ENCODE peak calls at places on chromosomes 12 and 14, in four cellular contexts. B, I, E and Y are unnamed samples.

GRCh38 chr14:97179573-97179972 is 382.4 kb downstream of the VRK1 start:
- DNase-seq in E (no peak), I (no peak), B (no peak), Y (no peak)

GRCh38 chr12:10551375-10551774 is 45.7 kb downstream of the EIF2S3B start:
- DNase-seq in I (no peak), B (no peak), E (no peak), Y (no peak)

GRCh38 chr14:27553820-27554219 is 956.0 kb upstream of the NOVA1 start:
- DNase-seq in E (no peak), B (no peak), I (no peak), Y (no peak)

GRCh38 chr14:102831163-102831804 is 54.0 kb downstream of the TRAF3 start:
- DNase-seq in E (no peak), I (no peak), B (no peak), Y (no peak)

GRCh38 chr14:96754162-96754844 is 42.9 kb upstream of the VRK1 start:
- DNase-seq in I (no peak), B (no peak), E (no peak), Y (no peak)

GRCh38 chr12:11085419-11085818 is 6.7 kb downstream of the TAS2R43 start:
- DNase-seq in E (no peak), B (no peak), I (peak; percentile 36), Y (no peak)

GRCh38 chr14:99774526-99775307 is 18.5 kb upstream of the EML1 start:
- DNase-seq in E (no peak), B (peak; percentile 59), I (peak; percentile 70), Y (peak; percentile 58)

GRCh38 chr12:63079791-63080395 is 71.1 kb downstream of the AVPR1A start:
- DNase-seq in B (no peak), I (peak; percentile 43), E (no peak), Y (no peak)

GRCh38 chr14:84555493-84555892 is 974.5 kb upstream of the FLRT2 start:
- DNase-seq in B (no peak), E (no peak), I (no peak), Y (no peak)

GRCh38 chr12:78562358-78563205 is 302.0 kb upstream of the SYT1 start:
- DNase-seq in E (no peak), I (peak; percentile 58), B (no peak), Y (no peak)

GRCh38 chr14:91252901-91253794 is 8.6 kb upstream of the GPR68 start:
- DNase-seq in E (no peak), I (no peak), B (peak; percentile 63), Y (no peak)

GRCh38 chr12:98373982-98374381 is 141.4 kb upstream of the TMPO start:
- DNase-seq in E (no peak), I (peak; percentile 38), B (no peak), Y (no peak)

DNA sequence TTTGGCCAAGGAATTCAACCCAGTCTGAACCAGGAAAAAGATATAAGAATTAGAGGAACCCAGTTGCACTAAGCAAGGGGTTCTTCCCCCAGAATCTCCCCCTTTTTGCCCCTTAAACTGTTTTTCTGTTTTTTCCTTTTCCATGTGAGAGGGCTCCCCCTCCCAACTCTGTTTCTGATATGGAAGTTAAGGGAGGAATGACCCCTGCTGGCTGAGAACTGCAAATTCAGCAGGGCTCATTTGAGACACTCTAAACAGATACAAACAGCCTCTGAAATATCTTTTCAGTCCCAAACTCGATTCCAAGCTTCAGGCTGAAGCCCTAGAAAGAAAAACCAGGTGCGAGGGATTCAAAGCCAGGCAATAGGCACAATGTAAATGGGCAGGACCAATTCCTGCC is 132.7 kb downstream of the SLC41A2 start:
- DNase-seq in B (no peak), I (peak; percentile 23), E (no peak), Y (no peak)
- TF ChIP-seq CTCF in B (no peak), I (peak; percentile 46), E (no peak), Y (no peak)

GRCh38 chr12:107536613-107537012 is 149.0 kb upstream of the PWP1 start:
- DNase-seq in I (peak; percentile 28), B (no peak), E (no peak), Y (peak; percentile 43)

GRCh38 chr12:107533218-107533617 is 152.4 kb upstream of the PWP1 start:
- DNase-seq in E (no peak), B (no peak), I (no peak), Y (no peak)

GRCh38 chr12:107539196-107539939 is 146.2 kb upstream of the PWP1 start:
- DNase-seq in B (no peak), E (no peak), I (no peak), Y (no peak)

GRCh38 chr12:107541001-107541400 is 144.6 kb upstream of the PWP1 start:
- DNase-seq in I (no peak), B (no peak), E (no peak), Y (no peak)

DNA sequence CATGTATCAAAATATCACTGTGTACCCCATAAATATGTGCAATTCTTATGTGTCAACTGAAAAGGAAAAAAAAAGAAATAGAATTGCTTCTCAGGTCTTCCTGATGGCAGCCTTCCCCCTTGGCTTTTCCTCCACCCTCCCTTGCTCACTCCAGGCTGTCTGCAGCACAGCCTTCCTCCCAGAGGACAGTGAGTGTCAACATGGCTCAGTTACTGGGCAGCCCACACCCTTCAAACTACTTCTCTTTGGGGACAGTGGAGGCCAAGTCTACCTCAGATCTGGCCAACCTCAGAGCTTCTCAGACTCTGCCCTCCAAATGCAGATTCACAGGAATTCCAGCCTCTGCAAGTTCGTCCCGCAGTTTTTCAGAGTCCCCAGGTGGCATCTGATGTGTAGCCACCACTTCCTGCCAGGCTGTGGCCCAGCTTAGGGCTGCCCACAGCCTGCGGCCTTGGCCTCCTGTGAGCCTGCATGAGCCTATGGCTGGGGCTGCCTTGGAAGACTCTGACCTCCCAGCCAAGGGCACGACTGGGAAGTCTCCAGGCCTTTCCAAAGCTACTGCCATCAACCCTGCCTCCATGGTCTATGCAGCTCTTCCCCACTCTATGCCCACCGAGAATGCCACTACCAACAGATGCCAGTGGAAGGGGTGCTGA is 148.0 kb upstream of the PWP1 start:
- DNase-seq in B (no peak), E (no peak), I (no peak), Y (no peak)
- H3K4me3 ChIP-seq in B (no peak overlapping the region), E (no peak overlapping the region), I (no peak overlapping the region), Y (no peak overlapping the region)

DNA sequence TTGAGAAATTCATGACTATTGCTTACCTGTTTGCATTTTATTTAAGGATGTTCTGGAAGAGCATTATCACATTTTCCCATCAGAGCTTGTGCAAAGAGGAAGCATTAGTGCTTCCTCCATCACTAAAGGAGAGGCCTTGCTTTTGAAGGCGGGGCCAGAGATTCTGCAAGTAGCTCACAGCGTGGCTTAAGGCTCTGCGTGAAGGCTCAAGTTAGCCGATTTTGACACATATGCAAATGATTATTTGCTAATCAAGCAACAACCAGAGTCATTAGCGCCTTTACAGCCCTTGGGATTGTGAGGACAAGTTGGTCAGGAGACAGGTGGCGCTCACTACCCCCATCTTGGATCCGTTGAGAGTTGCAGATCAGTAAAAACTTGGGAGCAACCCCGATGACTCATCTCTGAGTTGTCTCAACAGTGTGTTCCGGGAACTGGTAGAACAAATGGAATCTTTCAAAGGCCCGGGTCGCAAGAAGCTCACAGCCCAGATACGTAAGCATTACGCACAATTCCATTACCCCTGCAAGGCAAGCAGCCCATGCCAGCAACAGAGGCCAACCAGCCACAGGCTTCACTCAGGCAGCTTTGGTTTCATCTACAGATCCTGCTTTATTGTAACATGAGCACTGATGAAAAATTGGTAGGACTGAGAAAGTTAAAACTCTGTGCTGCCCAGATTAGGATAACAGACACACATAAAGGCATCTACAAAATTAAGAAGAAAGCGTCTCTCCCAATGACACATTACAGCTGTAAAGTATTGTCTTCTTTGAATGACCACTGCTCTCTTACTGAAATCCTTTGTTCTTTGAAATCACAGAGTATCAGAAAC is 34.9 kb upstream of the SPTSSA start:
- DNase-seq in E (peak; percentile 53), I (peak; percentile 100), B (peak; percentile 74), Y (peak; percentile 99)
- TF ChIP-seq CTCF in E (no peak), I (peak; percentile 52), B (peak; percentile 21), Y (peak; percentile 36)

GRCh38 chr14:23482814-23483128 is 13.3 kb downstream of the NGDN start:
- DNase-seq in E (no peak), B (no peak), I (no peak), Y (no peak)
- H3K4me3 ChIP-seq in E (no peak overlapping the region), B (no peak overlapping the region), I (no peak overlapping the region), Y (no peak overlapping the region)

DNA sequence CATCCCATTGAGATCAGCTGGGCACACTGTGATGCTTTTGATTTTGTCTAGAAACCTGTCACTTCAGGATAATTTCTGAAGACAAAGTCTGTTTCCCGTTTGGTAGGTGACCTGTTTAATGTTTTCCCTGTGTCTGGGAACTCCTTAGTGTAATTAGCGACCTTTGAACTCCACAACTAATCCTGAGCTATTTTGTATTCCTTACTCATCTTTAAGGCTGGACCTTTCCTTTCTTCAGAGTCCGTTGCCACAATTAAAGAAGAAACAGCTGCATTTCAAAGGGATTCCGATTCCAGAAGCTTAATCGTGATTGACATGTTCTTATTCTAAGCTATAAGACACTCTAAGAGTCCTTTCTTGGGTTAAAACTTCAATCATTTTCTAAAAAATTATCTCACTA is 22.0 kb downstream of the AP5M1 start:
- DNase-seq in E (no peak), I (no peak), B (no peak), Y (no peak)
- TF ChIP-seq CTCF in E (no peak), I (no peak), B (no peak), Y (no peak)

GRCh38 chr12:100266163-100266801 is 597 bp downstream of the DEPDC4 start:
- DNase-seq in B (no peak), E (no peak), I (no peak), Y (no peak)

GRCh38 chr12:100266802-100267602 is at the start of the genes DEPDC4 and SCYL2:
- DNase-seq in I (peak; percentile 99), B (peak; percentile 97), E (peak; percentile 97), Y (peak; percentile 95)

GRCh38 chr12:100263131-100263530 is 3.7 kb downstream of the DEPDC4 start:
- DNase-seq in B (no peak), E (no peak), I (no peak), Y (no peak)

GRCh38 chr12:100267603-100268281 is 765 bp downstream of the SCYL2 start:
- DNase-seq in B (no peak), I (peak; percentile 42), E (peak; percentile 35), Y (no peak)

GRCh38 chr12:100265732-100266131 is 1.1 kb downstream of the DEPDC4 start:
- DNase-seq in B (no peak), I (no peak), E (no peak), Y (no peak)
- H3K4me3 ChIP-seq in B (no peak overlapping the region), I (no peak overlapping the region), E (no peak overlapping the region), Y (no peak overlapping the region)

DNA sequence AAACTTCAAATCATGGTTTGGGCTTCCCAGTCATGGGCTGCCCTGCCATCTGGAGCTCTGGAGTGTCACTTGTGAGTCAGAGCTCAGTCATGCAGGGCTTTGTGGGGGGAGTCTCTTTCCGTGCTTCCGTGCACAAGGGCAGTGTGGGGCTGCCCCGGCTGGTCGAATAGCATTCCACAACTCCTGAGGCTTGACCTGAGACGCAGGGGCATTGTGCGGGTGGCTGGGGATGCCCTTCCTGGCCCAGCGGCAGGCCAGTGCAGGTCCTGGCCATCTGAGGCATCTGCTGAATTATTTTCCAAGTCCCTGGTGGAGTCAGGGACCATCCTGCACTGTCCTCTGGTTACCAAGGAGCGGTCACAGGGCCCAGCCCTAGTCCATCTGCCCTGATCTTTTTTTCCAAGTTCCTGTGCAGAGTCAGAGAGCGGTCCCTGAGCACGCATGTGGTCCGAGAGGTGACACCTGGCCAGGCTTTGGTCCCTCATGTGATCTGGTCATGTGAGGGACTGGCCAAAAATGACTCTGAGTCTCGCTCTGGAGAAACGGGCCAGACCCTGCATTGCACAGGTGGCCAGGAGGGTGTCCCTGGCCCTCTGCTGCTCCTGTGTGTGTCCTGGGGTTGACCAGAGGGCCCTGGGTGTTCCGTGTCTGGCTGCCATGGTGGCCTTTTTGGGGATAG is 167.0 kb upstream of the ALG10B start:
- DNase-seq in E (no peak), B (no peak), I (no peak), Y (no peak)
- TF ChIP-seq CTCF in E (no peak), B (no peak), I (no peak), Y (no peak)